ENCODE peak calls at places on chromosome 19, in ten cellular contexts. W is ascending aorta, P is uterus, X is A549, L is HCT116, B is left ventricle myocardium inferior, Z is spleen, D is fibroblast of lung, K is upper lobe of right lung, A is foreskin keratinocyte. E is an unnamed sample.

GRCh38 chr19:4965061-4965460 is 3.9 kb upstream of the KDM4B start:
- DNase-seq in X (no peak), L (no peak), P (no peak), W (no peak), B (no peak), A (no peak), D (no peak), Z (no peak), K (no peak), E (no peak)

GRCh38 chr19:44882063-44882462 is 9.0 kb upstream of the TOMM40 start:
- DNase-seq in Z (no peak), X (no peak), D (no peak), B (no peak), A (no peak), P (no peak), W (no peak), K (no peak), L (no peak), E (no peak)

GRCh38 chr19:35299523-35300339 is 7.8 kb downstream of the MAG start:
- DNase-seq in X (no peak), D (no peak), Z (no peak), B (no peak), L (no peak), W (no peak), K (no peak), A (no peak), P (no peak), E (no peak)

GRCh38 chr19:3576696-3577443 is 4.1 kb downstream of the HMG20B start:
- DNase-seq in L (no peak), W (no peak), Z (no peak), D (peak; percentile 71), P (peak; percentile 62), A (peak; percentile 47), K (no peak), X (no peak), B (peak; percentile 62), E (no peak)

GRCh38 chr19:40356681-40357595 is 8.4 kb downstream of the PLD3 start:
- DNase-seq in K (no peak), D (no peak), X (no peak), L (no peak), A (no peak), B (no peak), W (no peak), Z (no peak), P (no peak), E (no peak)

GRCh38 chr19:55149078-55150003 is at the start of gene TNNT1:
- DNase-seq in P (no peak), X (peak; percentile 6), D (no peak), Z (no peak), L (no peak), W (no peak), K (peak; percentile 51), A (no peak), B (peak; percentile 36), E (no peak)

GRCh38 chr19:2176336-2176994 is 12.7 kb downstream of the DOT1L start:
- DNase-seq in P (no peak), B (no peak), A (peak; percentile 43), D (peak; percentile 35), X (no peak), W (no peak), Z (no peak), L (no peak), K (no peak), E (no peak)

GRCh38 chr19:1295169-1296012 is 9.7 kb downstream of the EFNA2 start:
- DNase-seq in D (no peak), A (no peak), W (no peak), P (no peak), K (no peak), B (no peak), X (no peak), L (no peak), Z (no peak), E (no peak)

GRCh38 chr19:39203372-39204341 is at the start of gene SYCN:
- DNase-seq in P (no peak), K (peak; percentile 73), X (no peak), Z (no peak), W (no peak), D (no peak), A (no peak), B (no peak), L (no peak), E (no peak)

GRCh38 chr19:4063369-4064072 is 3.2 kb downstream of the ZBTB7A start:
- DNase-seq in P (no peak), K (no peak), A (no peak), D (no peak), Z (peak; percentile 85), W (no peak), L (no peak), X (peak; percentile 38), B (no peak), E (no peak)

GRCh38 chr19:39293394-39293793 is 2.8 kb upstream of the IFNL1 start:
- DNase-seq in P (no peak), D (no peak), L (no peak), W (no peak), Z (peak; percentile 22), B (no peak), A (no peak), X (no peak), K (peak; percentile 17), E (no peak)

DNA sequence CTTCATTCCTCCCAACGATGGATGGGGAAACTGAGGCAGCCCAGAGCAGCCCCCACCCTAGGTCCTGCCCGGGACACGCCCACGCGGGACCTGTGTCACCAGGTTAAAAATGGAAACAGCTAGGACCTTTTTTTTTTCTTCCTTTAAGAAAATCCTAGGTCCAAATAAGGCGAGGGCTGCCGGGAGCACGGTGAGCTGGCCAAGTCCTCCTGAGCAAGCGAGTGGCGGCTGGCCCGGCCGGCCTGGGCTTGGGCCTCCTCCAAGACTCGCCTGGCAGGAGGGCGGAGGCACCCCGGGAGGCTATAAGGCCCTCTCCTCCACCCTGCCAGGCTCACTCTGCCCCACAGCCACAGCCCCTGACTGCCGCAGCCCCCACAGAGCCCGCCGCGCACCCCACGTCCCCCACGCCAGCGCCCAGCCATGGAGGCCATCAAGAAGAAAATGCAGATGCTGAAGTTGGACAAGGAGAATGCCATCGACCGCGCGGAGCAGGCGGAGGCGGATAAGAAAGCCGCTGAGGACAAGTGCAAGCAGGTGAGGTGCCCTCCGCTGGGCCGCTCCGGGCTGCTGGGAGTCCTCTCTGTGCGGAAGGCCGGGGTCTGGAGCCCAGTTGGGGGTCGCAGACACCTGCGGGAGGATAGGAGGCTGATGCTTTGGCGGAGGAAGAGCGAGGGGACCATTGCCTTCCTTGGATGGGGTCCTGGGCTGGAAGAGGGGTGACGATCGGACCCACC is 8.9 kb upstream of the TPM4 start:
- DNase-seq in B (no peak), W (peak; percentile 67), X (no peak), A (peak; percentile 68), D (peak; percentile 94), Z (peak; percentile 83), L (peak; percentile 54), P (peak; percentile 88), K (peak; percentile 88), E (no peak)
- H3K4me1 ChIP-seq in B (peaks cover 40% of the 10 kb centered on the region), W (peaks cover 9% of the 10 kb centered on the region), X (peaks cover 34% of the 10 kb centered on the region), A (peaks cover 4% of the 10 kb centered on the region), D (peaks cover 25% of the 10 kb centered on the region), Z (peaks cover 45% of the 10 kb centered on the region), L (peaks cover 75% of the 10 kb centered on the region), P (no peaks in the 10 kb centered on the region), K (peaks cover 33% of the 10 kb centered on the region), E (peaks cover 81% of the 10 kb centered on the region)

GRCh38 chr19:13882419-13882795 is 5.5 kb downstream of the NANOS3 start:
- DNase-seq in P (no peak), Z (no peak), W (no peak), B (no peak), L (no peak), X (no peak), D (no peak), K (no peak), A (no peak), E (no peak)
- H3K4me1 ChIP-seq in P (no peaks in the 10 kb centered on the region), Z (peaks cover 38% of the 10 kb centered on the region), W (peaks cover 6% of the 10 kb centered on the region), B (peaks cover 35% of the 10 kb centered on the region), L (peaks cover 40% of the 10 kb centered on the region), X (peaks cover 13% of the 10 kb centered on the region), D (peaks cover 14% of the 10 kb centered on the region), K (peaks cover 22% of the 10 kb centered on the region), A (peaks cover 9% of the 10 kb centered on the region), E (peaks cover 80% of the 10 kb centered on the region)

DNA sequence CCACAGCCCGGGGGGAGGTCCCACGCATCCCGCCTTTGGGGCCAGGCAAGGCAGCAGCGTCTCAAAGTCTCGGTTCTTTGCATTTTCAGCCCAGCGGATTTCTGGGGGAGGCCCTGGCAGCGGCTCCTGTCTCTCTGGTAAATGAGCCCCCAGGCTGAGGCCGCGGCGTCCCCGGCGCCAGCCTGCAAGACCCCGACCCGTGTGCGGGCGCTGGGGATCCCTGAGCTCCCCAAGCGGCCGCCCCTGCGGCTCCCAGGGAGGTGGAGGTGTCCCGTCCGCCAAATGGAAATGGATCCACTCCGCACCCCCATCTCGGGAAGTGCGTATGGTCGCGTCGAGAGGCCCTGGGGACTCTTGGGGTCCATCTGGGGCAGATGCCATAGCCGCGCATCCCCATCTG is 47.1 kb downstream of the COMP start:
- DNase-seq in Z (no peak), D (no peak), B (no peak), W (no peak), K (no peak), X (no peak), L (no peak), P (no peak), A (no peak), E (no peak)
- H3K4me1 ChIP-seq in Z (no peaks in the 10 kb centered on the region), D (no peaks in the 10 kb centered on the region), B (peaks cover 38% of the 10 kb centered on the region), W (no peaks in the 10 kb centered on the region), K (peaks cover 8% of the 10 kb centered on the region), X (no peaks in the 10 kb centered on the region), L (no peaks in the 10 kb centered on the region), P (no peaks in the 10 kb centered on the region), A (no peaks in the 10 kb centered on the region), E (peaks cover 16% of the 10 kb centered on the region)

GRCh38 chr19:8577247-8577646 is at the start of gene MYO1F:
- DNase-seq in K (peak; percentile 83), X (no peak), D (no peak), A (no peak), B (peak; percentile 65), P (no peak), Z (peak; percentile 94), L (no peak), W (no peak), E (no peak)

GRCh38 chr19:8578642-8579265 is 1.5 kb upstream of the MYO1F start:
- DNase-seq in K (peak; percentile 86), P (peak; percentile 72), A (peak; percentile 10), D (peak; percentile 41), W (peak; percentile 49), Z (peak; percentile 94), B (peak; percentile 78), X (peak; percentile 69), L (peak; percentile 47), E (no peak)

GRCh38 chr19:8576273-8576993 is 809 bp downstream of the MYO1F start:
- DNase-seq in K (no peak), W (no peak), X (no peak), Z (no peak), D (no peak), P (no peak), L (no peak), B (no peak), A (no peak), E (no peak)

GRCh38 chr19:8575467-8575997 is 1.7 kb downstream of the MYO1F start:
- DNase-seq in X (peak; percentile 57), K (no peak), L (no peak), B (no peak), D (peak; percentile 80), Z (no peak), A (peak; percentile 22), W (no peak), P (no peak), E (no peak)

DNA sequence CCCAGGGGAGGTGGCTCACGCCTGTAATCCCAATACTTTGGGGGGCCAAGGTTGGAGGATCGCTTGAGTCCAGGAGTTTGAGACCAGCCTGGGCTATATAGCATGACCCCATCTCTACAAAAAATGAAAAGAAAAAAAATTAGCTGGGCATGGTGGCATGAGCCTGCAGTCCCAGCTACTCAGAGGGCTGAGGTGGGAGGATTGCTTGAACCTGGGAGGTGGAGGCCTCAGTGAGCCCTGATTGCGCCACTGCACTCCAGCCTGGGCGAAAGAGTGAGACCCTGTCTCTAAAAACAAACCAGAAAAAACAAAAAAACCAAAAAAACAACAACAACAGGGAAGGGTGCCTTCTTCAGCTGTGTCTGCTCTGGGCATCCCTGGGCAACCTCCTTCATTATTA is 499 bp upstream of the MYO1F start:
- DNase-seq in Z (no peak), W (no peak), B (no peak), X (no peak), A (no peak), L (no peak), P (no peak), K (no peak), D (no peak), E (no peak)
- H3K4me1 ChIP-seq in Z (peaks cover 70% of the 10 kb centered on the region), W (no peaks in the 10 kb centered on the region), B (peaks cover 24% of the 10 kb centered on the region), X (peaks cover 34% of the 10 kb centered on the region), A (no peaks in the 10 kb centered on the region), L (peaks cover 29% of the 10 kb centered on the region), P (no peaks in the 10 kb centered on the region), K (peaks cover 29% of the 10 kb centered on the region), D (no peaks in the 10 kb centered on the region), E (peaks cover 56% of the 10 kb centered on the region)